ENCODE peak calls at places on chromosome 20, in four cellular contexts. Z is heart left ventricle, W is RWPE2, M is HepG2. S is an unnamed sample.

GRCh38 chr20:35134900-35135299 is 12.2 kb downstream of the EDEM2 start:
- ATAC-seq in Z (peak; percentile 49), W (no peak), M (no peak), S (no peak)

GRCh38 chr20:24653306-24653705 is 183.9 kb downstream of the SYNDIG1 start:
- ATAC-seq in Z (no peak), W (no peak), M (peak; percentile 58), S (no peak)

GRCh38 chr20:56995635-56996075 is 270.8 kb downstream of the BMP7 start:
- ATAC-seq in Z (no peak), W (peak; percentile 48), M (peak; percentile 89), S (no peak)

GRCh38 chr20:36085686-36086267 is 68.8 kb upstream of the EPB41L1 start:
- ATAC-seq in Z (no peak), W (peak; percentile 91), M (peak; percentile 89), S (no peak)

GRCh38 chr20:15611579-15611978 is 961.7 kb downstream of the KIF16B start:
- ATAC-seq in Z (no peak), W (no peak), M (no peak), S (no peak)

GRCh38 chr20:38201356-38201755 is 36.3 kb upstream of the TGM2 start:
- ATAC-seq in Z (no peak), W (peak; percentile 91), M (peak; percentile 32), S (no peak)

GRCh38 chr20:46111028-46111835 is 6.9 kb upstream of the CD40 start:
- ATAC-seq in Z (peak; percentile 69), W (no peak), M (no peak), S (peak; percentile 66)

GRCh38 chr20:59455392-59456341 is 148.7 kb upstream of the PHACTR3 start:
- ATAC-seq in Z (no peak), W (peak; percentile 65), M (peak; percentile 48), S (peak; percentile 58)

GRCh38 chr20:62159835-62160234 is 16.3 kb downstream of the SS18L1 start:
- ATAC-seq in Z (no peak), W (peak; percentile 71), M (no peak), S (no peak)

GRCh38 chr20:20446613-20447012 is 78.7 kb downstream of the INSM1 start:
- ATAC-seq in Z (no peak), W (no peak), M (no peak), S (no peak)

GRCh38 chr20:36784900-36785299 is 11.3 kb upstream of the DSN1 start:
- ATAC-seq in Z (peak; percentile 74), W (no peak), M (no peak), S (peak; percentile 89)

GRCh38 chr20:62825288-62825993 is 8.6 kb downstream of the COL9A3 start:
- ATAC-seq in Z (no peak), W (no peak), M (no peak), S (peak; percentile 1)

GRCh38 chr20:37519508-37520416 is 1.3 kb upstream of the NNAT start:
- ATAC-seq in Z (peak; percentile 52), W (no peak), M (peak; percentile 90), S (peak; percentile 29)

GRCh38 chr20:33852971-33853813 is 42.0 kb downstream of the CHMP4B start:
- ATAC-seq in Z (no peak), W (no peak), M (no peak), S (no peak)

GRCh38 chr20:40494238-40494637 is 194.8 kb downstream of the MAFB start:
- ATAC-seq in Z (no peak), W (no peak), M (no peak), S (peak; percentile 15)

GRCh38 chr20:4828830-4829493 is 107.3 kb downstream of the PRND start:
- ATAC-seq in Z (peak; percentile 21), W (no peak), M (peak; percentile 33), S (peak; percentile 45)

GRCh38 chr20:61950631-61951010 is 115.1 kb downstream of the TAF4 start:
- ATAC-seq in Z (no peak), W (peak; percentile 32), M (peak; percentile 45), S (no peak)

GRCh38 chr20:36825374-36826104 is 50.4 kb upstream of the TLDC2 start:
- ATAC-seq in Z (no peak), W (no peak), M (no peak), S (no peak)

GRCh38 chr20:61815678-61816077 is 250.0 kb downstream of the TAF4 start:
- ATAC-seq in Z (no peak), W (no peak), M (no peak), S (no peak)

GRCh38 chr20:48384147-48384818 is 443.5 kb downstream of the PREX1 start:
- ATAC-seq in Z (no peak), W (peak; percentile 56), M (no peak), S (no peak)
- H3K4me3 ChIP-seq in Z (no peak overlapping the region), W (no peak overlapping the region), M (no peak overlapping the region), S (no peak overlapping the region)

GRCh38 chr20:64047046-64047389 is 2.4 kb downstream of the SOX18 start:
- ATAC-seq in Z (no peak), W (no peak), M (no peak), S (no peak)

GRCh38 chr20:64047968-64048401 is 1.5 kb downstream of the SOX18 start:
- ATAC-seq in Z (no peak), W (no peak), M (no peak), S (no peak)

GRCh38 chr20:64049060-64049886 is at the start of gene SOX18:
- ATAC-seq in Z (no peak), W (peak; percentile 20), M (peak; percentile 10), S (peak; percentile 27)

GRCh38 chr20:64049887-64050260 is 435 bp upstream of the SOX18 start:
- ATAC-seq in Z (peak; percentile 31), W (no peak), M (peak; percentile 4), S (no peak)

DNA sequence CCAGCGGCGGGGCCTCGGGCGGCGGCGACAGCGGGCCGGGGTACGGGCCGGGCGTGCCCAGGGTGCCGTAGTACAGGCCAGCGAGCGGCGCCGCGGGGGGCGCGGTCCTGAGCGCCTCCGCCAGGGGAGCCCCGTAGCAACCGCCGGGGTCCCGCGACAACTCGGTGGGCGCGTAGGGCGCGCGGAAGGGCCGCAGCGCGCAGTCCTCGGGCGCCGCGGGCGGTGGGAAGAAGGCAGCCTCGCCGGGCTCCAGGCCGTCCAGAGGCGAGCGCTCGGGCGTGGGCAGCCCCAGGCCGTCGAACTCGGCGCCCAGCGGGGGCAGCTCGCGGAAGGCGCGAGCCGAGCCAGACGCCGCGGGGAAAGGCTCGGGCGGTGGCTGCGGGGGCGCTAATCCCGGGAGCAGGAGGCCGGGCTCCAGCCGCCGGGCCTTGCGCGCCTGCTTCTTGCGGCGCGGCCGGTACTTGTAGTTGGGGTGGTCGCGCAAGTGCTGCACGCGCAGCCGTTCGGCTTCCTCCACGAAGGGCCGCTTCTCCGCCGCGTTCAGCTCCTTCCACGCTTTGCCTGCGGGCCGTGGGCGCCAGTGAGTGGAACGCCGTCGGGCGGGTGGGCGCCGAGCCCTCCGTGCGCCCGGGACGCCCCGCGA is 916 bp downstream of the SOX18 start:
- ATAC-seq in Z (no peak), W (no peak), M (no peak), S (no peak)
- H3K4me3 ChIP-seq in Z (peak overlapping the region; percentile 74), W (no peak overlapping the region), M (peak overlapping the region; percentile 77), S (peak overlapping the region; percentile 1)

GRCh38 chr20:50512323-50512722 is 2.1 kb downstream of the PTPN1 start:
- ATAC-seq in Z (no peak), W (no peak), M (no peak), S (no peak)
- H3K4me3 ChIP-seq in Z (peak overlapping the region; percentile 99), W (peak overlapping the region; percentile 63), M (no peak overlapping the region), S (no peak overlapping the region)

GRCh38 chr20:6075428-6076219 is 21.8 kb upstream of the LRRN4 start:
- ATAC-seq in Z (peak; percentile 57), W (no peak), M (no peak), S (peak; percentile 34)

GRCh38 chr20:6074784-6075183 is 20.9 kb upstream of the LRRN4 start:
- ATAC-seq in Z (no peak), W (no peak), M (no peak), S (no peak)

GRCh38 chr20:6071162-6071695 is 17.4 kb upstream of the LRRN4 start:
- ATAC-seq in Z (no peak), W (no peak), M (no peak), S (no peak)

GRCh38 chr20:6069669-6070068 is 15.8 kb upstream of the LRRN4 start:
- ATAC-seq in Z (no peak), W (no peak), M (no peak), S (no peak)

GRCh38 chr20:6074145-6074561 is 20.3 kb upstream of the LRRN4 start:
- ATAC-seq in Z (peak; percentile 69), W (peak; percentile 51), M (peak; percentile 99), S (no peak)
- H3K4me3 ChIP-seq in Z (no peak overlapping the region), W (no peak overlapping the region), M (no peak overlapping the region), S (no peak overlapping the region)

GRCh38 chr20:18271160-18271559 is 17.2 kb upstream of the ZNF133 start:
- ATAC-seq in Z (no peak), W (no peak), M (no peak), S (no peak)

GRCh38 chr20:18273738-18274137 is 14.6 kb upstream of the ZNF133 start:
- ATAC-seq in Z (no peak), W (no peak), M (no peak), S (no peak)

GRCh38 chr20:18279231-18279630 is 9.1 kb upstream of the ZNF133 start:
- ATAC-seq in Z (no peak), W (peak; percentile 36), M (no peak), S (no peak)

GRCh38 chr20:18272451-18272850 is 15.9 kb upstream of the ZNF133 start:
- ATAC-seq in Z (peak; percentile 42), W (no peak), M (peak; percentile 71), S (no peak)

GRCh38 chr20:18276821-18277220 is 11.5 kb upstream of the ZNF133 start:
- ATAC-seq in Z (no peak), W (peak; percentile 93), M (peak; percentile 95), S (peak; percentile 39)
- H3K4me3 ChIP-seq in Z (no peak overlapping the region), W (no peak overlapping the region), M (no peak overlapping the region), S (no peak overlapping the region)

DNA sequence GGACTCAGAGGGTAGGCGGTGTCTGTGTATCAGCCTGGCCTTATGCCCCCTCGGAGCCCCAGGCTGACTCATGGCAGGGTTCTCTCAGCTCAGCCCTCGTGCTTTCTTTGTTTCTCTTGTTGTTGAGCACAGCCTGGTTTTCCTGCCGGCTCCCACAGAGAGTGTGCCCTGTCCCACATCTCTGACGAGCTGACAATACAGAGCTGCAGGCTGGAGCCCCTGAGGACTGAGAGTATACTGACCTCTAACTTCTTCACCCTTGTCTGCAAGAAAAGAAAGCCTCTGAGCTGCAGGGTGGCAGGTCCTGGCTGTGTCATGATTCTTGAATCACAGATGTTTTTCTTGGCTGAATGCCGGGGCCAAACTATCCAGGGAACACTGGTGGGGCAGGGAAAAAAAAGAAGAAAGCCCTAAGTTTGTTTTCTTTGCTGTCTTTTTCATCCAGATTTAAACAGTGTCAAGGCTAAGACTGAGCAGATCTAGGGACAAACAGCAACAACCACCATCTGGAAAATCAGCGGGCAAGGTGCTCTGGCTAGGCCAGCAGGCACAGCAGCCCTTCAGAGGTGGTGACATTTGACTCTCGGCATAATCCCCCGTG is 63.3 kb upstream of the ZNF133 start:
- ATAC-seq in Z (no peak), W (peak; percentile 92), M (peak; percentile 84), S (peak; percentile 41)
- H3K4me3 ChIP-seq in Z (peak overlapping the region; percentile 4), W (no peak overlapping the region), M (no peak overlapping the region), S (no peak overlapping the region)

S was measured in gastroesophageal sphincter.